ENCODE peak calls at places on chromosomes 5 and 9, in ten cellular contexts. G is aorta; X is HCT116; B is testis; C is naive thymus-derived CD4-positive, alpha-beta T cell; L is heart left ventricle; R is cardiac muscle cell; A is left ventricle myocardium inferior; J is AG04450; D is body of pancreas. M is an unnamed sample. For H3K9me3, the result is how much of the 10 kb centered on the place peaks cover.

GRCh38 chr9:91298304-91298703 is 63.4 kb downstream of the AUH start:
- DNase-seq in G (no peak), X (no peak), B (no peak), C (no peak), L (no peak), R (peak), A (no peak), J (no peak), D (no peak), M (no peak)

GRCh38 chr5:152631217-152631616 is 226.1 kb upstream of the NMUR2 start:
- DNase-seq in G (no peak), X (no peak), B (no peak), C (no peak), L (no peak), R (no peak), A (no peak), J (no peak), D (no peak), M (no peak)

GRCh38 chr5:127290946-127291763 is 559 bp downstream of the MEGF10 start:
- DNase-seq in G (no peak), X (no peak), B (no peak), C (no peak), L (no peak), R (no peak), A (no peak), J (no peak), D (no peak), M (no peak)

GRCh38 chr5:95686661-95687060 is 3.9 kb upstream of the SPATA9 start:
- DNase-seq in G (no peak), X (no peak), B (no peak), C (no peak), L (no peak), R (no peak), A (no peak), J (no peak), D (no peak), M (no peak)

GRCh38 chr5:147906326-147907095 is at the start of gene C5orf46:
- DNase-seq in G (no peak), X (no peak), B (no peak), C (no peak), L (no peak), R (peak), A (no peak), J (no peak), D (no peak), M (no peak)

GRCh38 chr5:142356318-142356715 is 31.5 kb upstream of the SPRY4 start:
- DNase-seq in G (no peak), X (no peak), B (no peak), C (no peak), L (no peak), R (no peak), A (no peak), J (peak), D (no peak), M (no peak)

GRCh38 chr9:79976501-79977444 is 405.0 kb downstream of the TLE4 start:
- DNase-seq in G (no peak), X (no peak), B (no peak), C (no peak), L (no peak), R (no peak), A (no peak), J (no peak), D (no peak), M (no peak)

GRCh38 chr5:14097998-14098471 is 45.1 kb upstream of the TRIO start:
- DNase-seq in G (no peak), X (no peak), B (no peak), C (no peak), L (no peak), R (peak), A (no peak), J (peak), D (no peak), M (no peak)

GRCh38 chr9:86410281-86410680 is 56.1 kb upstream of the TUT7 start:
- DNase-seq in G (no peak), X (no peak), B (no peak), C (no peak), L (no peak), R (no peak), A (no peak), J (no peak), D (no peak), M (no peak)

GRCh38 chr5:83632874-83633273 is 87.8 kb downstream of the HAPLN1 start:
- DNase-seq in G (no peak), X (peak), B (no peak), C (peak), L (no peak), R (peak), A (no peak), J (peak), D (no peak), M (no peak)

GRCh38 chr9:127033784-127034183 is 88.7 kb downstream of the ANGPTL2 start:
- DNase-seq in G (no peak), X (no peak), B (no peak), C (no peak), L (no peak), R (peak), A (no peak), J (no peak), D (no peak), M (no peak)

GRCh38 chr9:122033775-122034373 is 59.2 kb downstream of the TTLL11 start:
- DNase-seq in G (no peak), X (no peak), B (no peak), C (no peak), L (no peak), R (no peak), A (no peak), J (no peak), D (no peak), M (no peak)

GRCh38 chr9:111691686-111692329 is 30.4 kb downstream of the GNG10 start:
- DNase-seq in G (no peak), X (peak), B (no peak), C (peak), L (no peak), R (peak), A (no peak), J (peak), D (no peak), M (no peak)

GRCh38 chr5:35183243-35183955 is 46.9 kb downstream of the PRLR start:
- DNase-seq in G (peak), X (peak), B (peak), C (no peak), L (no peak), R (peak), A (peak), J (no peak), D (peak), M (no peak)

DNA sequence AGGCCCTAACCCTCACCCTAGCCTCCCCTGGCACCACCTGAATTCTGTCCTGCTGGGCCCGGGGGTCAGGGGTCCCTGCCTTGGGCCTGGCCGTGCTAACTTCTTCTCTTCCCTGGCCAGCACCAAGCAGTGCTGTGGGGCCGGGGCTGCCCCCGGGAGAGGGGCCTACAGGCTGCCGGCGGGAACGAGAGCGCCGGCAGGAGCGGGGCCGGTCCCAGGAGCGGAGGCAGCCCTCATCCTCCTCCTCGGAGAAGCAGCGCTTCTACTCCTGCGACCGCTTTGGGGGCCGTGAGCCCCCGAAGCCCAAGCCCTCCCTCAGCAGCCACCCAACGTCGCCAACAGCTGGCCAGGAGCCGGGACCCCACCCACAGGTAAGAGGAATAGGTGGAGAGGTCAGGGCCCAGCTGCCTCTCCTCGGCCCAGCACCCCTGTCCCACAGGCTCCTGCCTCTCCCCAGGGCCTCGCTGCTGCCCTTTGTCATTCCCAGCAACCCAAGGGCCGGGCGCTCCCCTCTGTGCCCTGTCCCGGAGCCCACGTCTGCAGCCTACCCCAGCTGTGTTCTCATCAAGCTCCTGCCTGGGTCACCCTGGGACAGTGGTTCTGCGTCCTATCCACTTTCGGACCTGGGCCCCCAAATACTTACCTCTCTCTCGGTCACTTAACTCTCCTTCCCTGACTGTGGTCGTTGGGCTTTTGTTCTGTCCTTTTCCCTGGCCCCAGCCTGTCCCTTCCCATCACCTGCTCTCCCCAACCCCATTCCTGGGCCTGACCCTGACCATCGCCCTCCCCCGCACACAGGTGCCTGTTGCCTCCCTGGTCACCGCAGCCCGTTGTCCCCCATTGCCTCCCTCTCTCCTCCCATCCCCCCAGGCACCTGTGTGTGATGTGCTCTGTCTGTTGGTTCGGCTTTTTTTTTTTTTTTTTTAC is 243.2 kb downstream of the CACNA1B start:
- DNase-seq in G (no peak), X (no peak), B (no peak), C (no peak), L (no peak), R (no peak), A (no peak), J (no peak), D (no peak), M (no peak)
- H3K9me3 ChIP-seq in G (under half), X (under half), B (under half), C (under half), L (under half), R (under half), A (under half), J (half or more), D (under half), M (under half)

GRCh38 chr5:140780512-140780911 is 5.4 kb upstream of the PCDHA1 start:
- DNase-seq in G (no peak), X (no peak), B (no peak), C (no peak), L (no peak), R (no peak), A (no peak), J (no peak), D (no peak), M (no peak)
- H3K9me3 ChIP-seq in G (under half), X (under half), B (under half), C (under half), L (half or more), R (under half), A (half or more), J (under half), D (under half), M (under half)

GRCh38 chr5:178989311-178989710 is 5.8 kb downstream of the GRM6 start:
- DNase-seq in G (no peak), X (no peak), B (no peak), C (no peak), L (no peak), R (no peak), A (no peak), J (no peak), D (no peak), M (no peak)

GRCh38 chr5:178990491-178990890 is 4.6 kb downstream of the GRM6 start:
- DNase-seq in G (no peak), X (no peak), B (no peak), C (no peak), L (no peak), R (no peak), A (no peak), J (no peak), D (no peak), M (no peak)

GRCh38 chr5:178986326-178986960 is 8.7 kb downstream of the GRM6 start:
- DNase-seq in G (no peak), X (no peak), B (no peak), C (no peak), L (no peak), R (no peak), A (no peak), J (no peak), D (no peak), M (no peak)

GRCh38 chr5:178991190-178992145 is 3.7 kb downstream of the GRM6 start:
- DNase-seq in G (no peak), X (no peak), B (no peak), C (no peak), L (no peak), R (no peak), A (no peak), J (no peak), D (no peak), M (no peak)

GRCh38 chr5:178988436-178989220 is 6.5 kb downstream of the GRM6 start:
- DNase-seq in G (no peak), X (no peak), B (no peak), C (no peak), L (no peak), R (no peak), A (no peak), J (no peak), D (no peak), M (no peak)
- H3K9me3 ChIP-seq in G (under half), X (under half), B (under half), C (under half), L (half or more), R (under half), A (half or more), J (half or more), D (under half), M (under half)

GRCh38 chr9:21901538-21901937 is 92.7 kb downstream of the CDKN2A start:
- DNase-seq in G (no peak), X (no peak), B (no peak), C (no peak), L (no peak), R (no peak), A (no peak), J (no peak), D (no peak), M (no peak)
- H3K9me3 ChIP-seq in G (under half), X (under half), B (under half), C (under half), L (half or more), R (under half), A (half or more), J (under half), D (under half), M (under half)

DNA sequence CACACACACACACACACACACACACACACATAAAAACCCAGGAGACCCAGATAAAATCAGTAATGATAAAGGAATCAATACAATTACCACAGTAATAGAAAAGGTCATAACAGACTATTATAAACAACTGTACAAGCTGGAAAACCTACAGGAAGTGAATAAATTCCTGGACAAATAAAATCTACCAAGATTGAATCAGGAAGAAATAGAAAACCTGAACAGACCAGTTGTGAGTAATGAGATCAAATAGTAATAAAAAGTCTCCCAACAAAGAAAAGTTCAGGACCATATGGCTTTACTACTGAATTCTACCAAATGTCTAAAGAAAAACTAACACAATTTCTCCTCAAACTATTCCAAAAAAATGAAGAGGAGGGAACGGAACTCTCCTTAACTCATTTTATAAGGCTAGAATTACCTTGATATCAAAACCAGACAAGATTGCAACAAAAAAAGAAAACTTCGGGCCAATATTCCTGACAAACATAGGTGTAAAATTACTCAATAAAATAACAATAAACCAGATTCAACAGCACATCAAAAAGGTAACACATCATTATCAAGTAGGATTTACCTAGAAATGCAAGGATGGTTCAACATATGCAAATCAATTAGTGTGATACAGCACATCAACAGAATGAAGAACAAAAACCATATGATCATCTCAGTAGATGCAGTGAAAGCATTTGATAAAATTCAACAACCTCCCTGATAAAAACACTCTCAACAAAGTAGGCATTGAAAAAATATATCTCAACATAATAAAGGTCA is 325.2 kb upstream of the POU5F2 start:
- DNase-seq in G (no peak), X (no peak), B (no peak), C (no peak), L (no peak), R (no peak), A (no peak), J (no peak), D (no peak), M (no peak)
- H3K9me3 ChIP-seq in G (under half), X (under half), B (under half), C (under half), L (half or more), R (under half), A (under half), J (under half), D (under half), M (under half)

GRCh38 chr9:18568969-18569368 is 95.0 kb downstream of the ADAMTSL1 start:
- DNase-seq in G (no peak), X (no peak), B (no peak), C (no peak), L (no peak), R (no peak), A (no peak), J (no peak), D (no peak), M (no peak)
- H3K9me3 ChIP-seq in G (under half), X (under half), B (under half), C (under half), L (under half), R (under half), A (under half), J (under half), D (under half), M (under half)

GRCh38 chr9:135650408-135650807 is 11.1 kb upstream of the GLT6D1 start:
- DNase-seq in G (no peak), X (no peak), B (peak), C (no peak), L (no peak), R (no peak), A (no peak), J (no peak), D (no peak), M (no peak)
- H3K9me3 ChIP-seq in G (under half), X (under half), B (under half), C (under half), L (under half), R (under half), A (under half), J (under half), D (under half), M (under half)